ENCODE peak calls at places on chromosomes 2 and 18, in four cellular contexts. H is GM12878, Q is HepG2, A is H1. O is an unnamed sample.

GRCh38 chr2:43024515-43024962 is 201.9 kb downstream of the ZFP36L2 start:
- DNase-seq in Q (no peak), A (peak; percentile 38), H (no peak), O (peak; percentile 56)

GRCh38 chr18:12409466-12409865 is 1.7 kb downstream of the PRELID3A start:
- DNase-seq in Q (no peak), H (no peak), A (no peak), O (no peak)

GRCh38 chr2:156598563-156598962 is 162.4 kb downstream of the GPD2 start:
- DNase-seq in H (no peak), A (no peak), Q (no peak), O (no peak)

GRCh38 chr2:12686708-12687107 is 30.0 kb upstream of the TRIB2 start:
- DNase-seq in H (no peak), Q (no peak), A (no peak), O (no peak)

GRCh38 chr18:62979172-62979571 is 263.8 kb downstream of the PHLPP1 start:
- DNase-seq in A (no peak), Q (no peak), H (no peak), O (no peak)

GRCh38 chr2:64601785-64602391 is 51.8 kb downstream of the SERTAD2 start:
- DNase-seq in H (no peak), Q (no peak), A (no peak), O (no peak)

GRCh38 chr2:122736279-122736678 is 980.8 kb downstream of the TSN start:
- DNase-seq in Q (no peak), A (no peak), H (no peak), O (no peak)

GRCh38 chr2:136874258-136874657 is 108.9 kb downstream of the THSD7B start:
- DNase-seq in H (no peak), A (no peak), Q (peak; percentile 11), O (peak; percentile 20)

GRCh38 chr2:199738723-199739412 is 112.1 kb downstream of the FTCDNL1 start:
- DNase-seq in A (no peak), Q (peak; percentile 82), H (no peak), O (no peak)

GRCh38 chr2:100893753-100894530 is 74.0 kb downstream of the NPAS2 start:
- DNase-seq in H (peak; percentile 9), A (no peak), Q (peak; percentile 55), O (no peak)

GRCh38 chr18:39340418-39340817 is 1774.8 kb upstream of the CELF4 start:
- DNase-seq in A (no peak), Q (no peak), H (no peak), O (no peak)

GRCh38 chr2:188245230-188245629 is 46.4 kb upstream of the GULP1 start:
- DNase-seq in H (no peak), Q (no peak), A (no peak), O (no peak)

GRCh38 chr2:14137643-14138042 is 494.9 kb upstream of the LRATD1 start:
- DNase-seq in A (peak; percentile 13), Q (no peak), H (no peak), O (peak; percentile 9)

GRCh38 chr2:127052068-127052770 is 54.7 kb downstream of the BIN1 start:
- DNase-seq in H (no peak), Q (no peak), A (no peak), O (no peak)

GRCh38 chr18:3148930-3149535 is 70.7 kb downstream of the MYOM1 start:
- DNase-seq in Q (no peak), A (no peak), H (no peak), O (no peak)

GRCh38 chr2:166180951-166181812 is 53.4 kb upstream of the SCN1A start:
- DNase-seq in H (no peak), A (no peak), Q (peak; percentile 79), O (peak; percentile 36)

GRCh38 chr2:43049836-43050796 is 176.3 kb downstream of the ZFP36L2 start:
- DNase-seq in A (no peak), Q (no peak), H (no peak), O (no peak)

GRCh38 chr2:35741556-35741955 is 614.0 kb upstream of the CRIM1 start:
- DNase-seq in Q (no peak), H (no peak), A (no peak), O (no peak)

GRCh38 chr2:32910883-32911598 is 35.7 kb upstream of the LTBP1 start:
- DNase-seq in Q (no peak), A (no peak), H (peak; percentile 38), O (no peak)

GRCh38 chr2:220192994-220193753 is 565.7 kb downstream of the SLC4A3 start:
- DNase-seq in A (no peak), Q (no peak), H (no peak), O (no peak)

GRCh38 chr2:231786917-231787292 is 660 bp downstream of the COPS7B start:
- DNase-seq in Q (no peak), H (no peak), A (no peak), O (no peak)

GRCh38 chr2:231710751-231711676 is 2.7 kb downstream of the PTMA start:
- DNase-seq in Q (no peak), A (no peak), H (no peak), O (no peak)

GRCh38 chr2:28598484-28598883 is 102.6 kb downstream of the PLB1 start:
- DNase-seq in Q (no peak), A (no peak), H (no peak), O (no peak)

GRCh38 chr18:45014047-45014501 is 333.4 kb downstream of the SETBP1 start:
- DNase-seq in H (no peak), A (no peak), Q (no peak), O (peak; percentile 32)

GRCh38 chr2:191965733-191966132 is 118.8 kb upstream of the CAVIN2 start:
- DNase-seq in H (no peak), Q (no peak), A (no peak), O (no peak)

GRCh38 chr18:29418136-29418535 is 1241.2 kb upstream of the CDH2 start:
- DNase-seq in A (no peak), H (no peak), Q (no peak), O (no peak)

GRCh38 chr2:133660511-133660910 is 92.2 kb upstream of the NCKAP5 start:
- DNase-seq in H (no peak), A (no peak), Q (no peak), O (no peak)

GRCh38 chr2:56376699-56377665 is 193.2 kb downstream of the CCDC85A start:
- DNase-seq in H (no peak), Q (no peak), A (no peak), O (no peak)

GRCh38 chr2:200383380-200384110 is 77.1 kb downstream of the SPATS2L start:
- DNase-seq in Q (no peak), A (no peak), H (peak; percentile 60), O (no peak)

GRCh38 chr2:96396095-96396494 is 60.5 kb downstream of the NCAPH start:
- DNase-seq in H (no peak), A (no peak), Q (no peak), O (no peak)

GRCh38 chr2:19472579-19472978 is 114.2 kb upstream of the OSR1 start:
- DNase-seq in Q (no peak), H (no peak), A (no peak), O (no peak)

GRCh38 chr2:105488198-105488757 is 89.4 kb upstream of the FHL2 start:
- DNase-seq in A (no peak), H (no peak), Q (no peak), O (no peak)

GRCh38 chr18:28771849-28772248 is 594.9 kb upstream of the CDH2 start:
- DNase-seq in H (no peak), A (no peak), Q (no peak), O (no peak)

GRCh38 chr2:226869371-226869770 is 33.5 kb downstream of the RHBDD1 start:
- DNase-seq in H (no peak), Q (no peak), A (no peak), O (no peak)

GRCh38 chr2:71125506-71126294 is 4.3 kb downstream of the MCEE start:
- DNase-seq in H (no peak), A (no peak), Q (no peak), O (no peak)

DNA sequence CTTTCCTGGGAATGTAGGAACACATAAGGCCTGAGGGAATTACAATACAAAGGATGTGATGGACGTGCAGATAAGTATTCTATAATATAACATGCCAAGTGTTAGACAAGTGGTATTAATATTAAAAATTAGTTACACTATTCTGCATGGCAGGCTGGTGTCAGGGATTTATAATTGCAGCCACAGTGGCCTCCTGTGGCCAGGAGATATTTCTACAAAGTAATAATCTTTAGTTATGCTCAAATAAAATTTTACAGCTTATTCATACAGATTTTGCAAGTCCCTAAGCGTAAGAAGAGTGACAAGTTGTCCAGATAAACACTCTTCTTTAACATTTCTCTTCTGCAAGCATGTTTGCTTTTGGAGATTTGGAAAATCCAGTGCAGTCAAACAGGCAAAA is 90.4 kb upstream of the CBLN2 start:
- DNase-seq in Q (no peak), H (no peak), A (no peak), O (no peak)
- H3K9me3 ChIP-seq in Q (no peaks in the 10 kb centered on the region), H (no peaks in the 10 kb centered on the region), A (peaks cover 50% of the 10 kb centered on the region), O (no peaks in the 10 kb centered on the region)

GRCh38 chr2:240789501-240790369 is 30.3 kb downstream of the KIF1A start:
- DNase-seq in Q (no peak), A (no peak), H (peak; percentile 3), O (no peak)
- TF ChIP-seq SUZ12 in Q (no peak), A (no peak), H (no peak), O (no peak)

GRCh38 chr2:218559021-218559420 is 9.1 kb downstream of the USP37 start:
- DNase-seq in H (no peak), A (no peak), Q (no peak), O (no peak)
- H3K9me3 ChIP-seq in H (no peaks in the 10 kb centered on the region), A (no peaks in the 10 kb centered on the region), Q (no peaks in the 10 kb centered on the region), O (no peaks in the 10 kb centered on the region)

GRCh38 chr2:197205590-197206215 is 104.9 kb downstream of the ANKRD44 start:
- DNase-seq in A (no peak), Q (no peak), H (peak; percentile 56), O (no peak)
- TF ChIP-seq SUZ12 in A (no peak), Q (no peak), H (no peak), O (no peak)

GRCh38 chr18:66761166-66761565 is 157.3 kb upstream of the CDH19 start:
- DNase-seq in A (no peak), Q (no peak), H (no peak), O (no peak)
- H3K9me3 ChIP-seq in A (no peaks in the 10 kb centered on the region), Q (no peaks in the 10 kb centered on the region), H (no peaks in the 10 kb centered on the region), O (no peaks in the 10 kb centered on the region)

DNA sequence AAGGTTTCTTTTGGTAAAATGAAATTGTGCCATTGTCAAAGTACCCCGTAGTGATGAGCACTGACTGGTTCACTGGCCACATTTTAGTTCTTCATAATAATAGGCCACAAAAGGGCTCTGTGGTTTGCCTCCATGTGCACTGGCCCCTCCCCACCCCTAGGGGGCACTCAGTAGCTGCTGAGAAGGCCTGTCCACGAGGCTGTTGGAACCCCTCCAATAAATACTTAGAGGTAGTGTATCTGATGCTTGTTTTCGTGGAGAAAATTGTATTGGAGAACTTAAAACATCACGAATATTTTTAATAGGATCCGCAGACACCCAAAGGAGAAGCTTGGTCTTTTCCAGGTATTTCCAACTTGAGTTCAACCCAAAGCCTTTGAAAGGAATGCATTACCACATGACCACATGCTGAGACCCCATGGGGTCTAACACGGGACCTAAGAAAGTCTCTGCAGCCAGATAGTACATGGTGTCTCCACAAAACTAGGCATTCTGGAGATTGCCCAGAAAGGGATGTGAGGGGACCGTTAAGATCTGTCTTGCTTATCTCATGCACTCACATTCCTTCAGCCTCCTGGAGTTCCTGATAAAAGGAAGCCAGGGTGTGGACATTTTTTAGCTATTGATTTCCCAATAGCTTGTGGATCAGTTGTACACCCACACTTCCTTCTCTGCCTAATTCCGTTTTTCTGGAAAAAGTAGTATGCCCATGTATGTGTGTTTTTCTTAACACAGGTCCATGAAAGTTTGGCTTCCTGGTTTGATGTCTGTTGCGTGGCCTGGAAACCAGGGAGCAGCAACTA is 28.5 kb upstream of the NOSTRIN start:
- DNase-seq in H (no peak), Q (peak; percentile 71), A (no peak), O (peak; percentile 56)
- TF ChIP-seq SUZ12 in H (no peak), Q (no peak), A (no peak), O (no peak)

GRCh38 chr18:14925281-14925709 is 177.3 kb downstream of the ANKRD30B start:
- DNase-seq in H (no peak), A (no peak), Q (no peak), O (no peak)
- H3K9me3 ChIP-seq in H (no peaks in the 10 kb centered on the region), A (peaks cover 94% of the 10 kb centered on the region), Q (no peaks in the 10 kb centered on the region), O (no peaks in the 10 kb centered on the region)

GRCh38 chr2:111236027-111236426 is 115.3 kb downstream of the BCL2L11 start:
- DNase-seq in Q (no peak), H (no peak), A (no peak), O (no peak)
- TF ChIP-seq SUZ12 in Q (no peak), H (no peak), A (no peak), O (no peak)

O was measured in NT2/D1.